ENCODE peak calls at places on chromosomes 5 and 9, in seven cellular contexts. Y is effector memory CD8-positive, alpha-beta T cell; L is lower lobe of right lung; U is kidney glomerular epithelial cell; M is sigmoid colon; H is LoVo; S is GM23248. F is an unnamed sample.
A peak's percentile ranks its signal among the peaks of the same experiment; 100 is the strongest.

GRCh38 chr5:56325039-56325438 is 91.9 kb upstream of the ANKRD55 start:
- DNase-seq in H (no peak), Y (no peak), U (no peak), M (no peak), S (no peak), L (no peak), F (no peak)

GRCh38 chr9:91689006-91689405 is 261.0 kb downstream of the ROR2 start:
- DNase-seq in M (no peak), L (no peak), H (no peak), U (no peak), S (no peak), Y (no peak), F (no peak)

GRCh38 chr5:116763987-116764866 is 189.6 kb upstream of the SEMA6A start:
- DNase-seq in S (no peak), L (no peak), U (no peak), Y (no peak), M (no peak), H (no peak), F (peak; percentile 54)

GRCh38 chr5:73426034-73426433 is 22.5 kb downstream of the FOXD1 start:
- DNase-seq in Y (no peak), S (no peak), M (no peak), H (no peak), L (no peak), U (no peak), F (no peak)

GRCh38 chr5:7850533-7851239 is at the start of gene CFAP90:
- DNase-seq in Y (no peak), U (peak; percentile 13), M (no peak), L (peak; percentile 82), H (no peak), S (peak; percentile 64), F (peak; percentile 91)

GRCh38 chr9:136808075-136808780 is 480 bp downstream of the RABL6 start:
- DNase-seq in L (peak; percentile 62), M (no peak), H (no peak), S (peak; percentile 57), U (no peak), Y (peak; percentile 29), F (no peak)

GRCh38 chr9:28688172-28688571 is 1114.9 kb upstream of the C9orf72 start:
- DNase-seq in M (no peak), S (no peak), H (no peak), U (no peak), L (no peak), Y (no peak), F (peak; percentile 80)

GRCh38 chr5:155049569-155050383 is 36.2 kb downstream of the KIF4B start:
- DNase-seq in H (no peak), M (no peak), L (no peak), U (no peak), Y (no peak), S (peak; percentile 28), F (peak; percentile 84)

GRCh38 chr5:144011348-144011861 is 159.1 kb downstream of the YIPF5 start:
- DNase-seq in U (no peak), H (no peak), S (no peak), M (no peak), Y (no peak), L (no peak), F (peak; percentile 25)

GRCh38 chr5:173291722-173292658 is 36.2 kb downstream of the STC2 start:
- DNase-seq in L (no peak), H (no peak), S (peak; percentile 38), U (no peak), M (no peak), Y (no peak), F (peak; percentile 67)

GRCh38 chr5:95715799-95716461 is 15.2 kb upstream of the RHOBTB3 start:
- DNase-seq in H (no peak), L (no peak), S (peak; percentile 87), M (no peak), Y (no peak), U (peak; percentile 35), F (no peak)

GRCh38 chr5:24245821-24246220 is 399.0 kb downstream of the CDH10 start:
- DNase-seq in U (no peak), S (no peak), L (no peak), Y (no peak), H (no peak), M (no peak), F (no peak)

GRCh38 chr5:57804500-57804899 is 321.9 kb upstream of the ACTBL2 start:
- DNase-seq in M (no peak), H (no peak), U (peak; percentile 41), Y (no peak), S (no peak), L (no peak), F (no peak)

GRCh38 chr9:278651-279050 is 64.0 kb downstream of the DOCK8 start:
- DNase-seq in H (no peak), L (no peak), S (no peak), Y (no peak), U (no peak), M (no peak), F (no peak)

GRCh38 chr5:61330341-61330878 is 1.6 kb upstream of the ZSWIM6 start:
- DNase-seq in L (peak; percentile 56), U (peak; percentile 79), Y (peak; percentile 22), H (peak; percentile 51), S (peak; percentile 69), M (peak; percentile 75), F (peak; percentile 94)

GRCh38 chr9:34610434-34611206 is 1.3 kb downstream of the RPP25L start:
- DNase-seq in H (no peak), Y (no peak), M (no peak), L (peak; percentile 46), U (no peak), S (no peak), F (no peak)

GRCh38 chr5:99349842-99350241 is 421.0 kb upstream of the CHD1 start:
- DNase-seq in S (no peak), U (no peak), M (no peak), Y (no peak), L (no peak), H (no peak), F (no peak)

GRCh38 chr5:176647870-176648466 is 684 bp downstream of the TSPAN17 start:
- DNase-seq in M (peak; percentile 80), U (peak; percentile 1), L (peak; percentile 80), S (peak; percentile 47), H (peak; percentile 59), Y (peak; percentile 8), F (no peak)

GRCh38 chr9:93126151-93126781 is 7.8 kb downstream of the NINJ1 start:
- DNase-seq in M (peak; percentile 67), U (no peak), S (no peak), Y (no peak), L (peak; percentile 47), H (no peak), F (no peak)

GRCh38 chr5:130692766-130693165 is 472.3 kb downstream of the HINT1 start:
- DNase-seq in S (no peak), L (no peak), Y (no peak), M (no peak), U (no peak), H (no peak), F (no peak)

GRCh38 chr9:126144617-126145456 is 181.8 kb upstream of the MVB12B start:
- DNase-seq in L (no peak), H (no peak), Y (no peak), M (peak; percentile 41), U (no peak), S (no peak), F (no peak)

GRCh38 chr5:37736397-37736796 is 103.4 kb downstream of the GDNF start:
- DNase-seq in L (no peak), H (no peak), S (no peak), M (no peak), Y (no peak), U (no peak), F (no peak)

GRCh38 chr5:151174612-151175101 is 17.1 kb upstream of the ANXA6 start:
- DNase-seq in S (peak; percentile 54), U (no peak), M (no peak), H (no peak), L (no peak), Y (no peak), F (peak; percentile 46)

GRCh38 chr9:5629312-5630037 is 568 bp downstream of the RIC1 start:
- DNase-seq in U (no peak), Y (peak; percentile 34), M (peak; percentile 78), L (peak; percentile 77), S (peak; percentile 73), H (no peak), F (peak; percentile 57)

F was measured in ELF-1.